ENCODE peak calls at places on chromosome 14, in nine cellular contexts. D is cardiac muscle cell, K is transverse colon, A is fibroblast of the aortic adventitia, Y is HL-60, F is IMR-90, S is body of pancreas, H is GM12878, V is pancreas. G is an unnamed sample.

GRCh38 chr14:100806386-100806785 is 19.5 kb upstream of the MEG3 start:
- DNase-seq in H (no peak), V (no peak), Y (no peak), K (no peak), A (no peak), S (no peak), F (no peak), D (no peak), G (no peak)

GRCh38 chr14:61319086-61319485 is 2.3 kb upstream of the PRKCH start:
- DNase-seq in V (no peak), K (no peak), Y (no peak), F (no peak), H (no peak), D (no peak), A (no peak), S (no peak), G (no peak)

GRCh38 chr14:47278233-47278842 is 397.1 kb downstream of the MDGA2 start:
- DNase-seq in A (no peak), H (no peak), S (peak; percentile 46), Y (peak; percentile 49), K (peak; percentile 41), F (no peak), D (peak; percentile 77), V (peak; percentile 27), G (peak; percentile 78)

GRCh38 chr14:101473795-101474562 is 87.3 kb upstream of the DIO3 start:
- DNase-seq in D (no peak), K (no peak), Y (no peak), S (peak; percentile 8), V (no peak), A (no peak), F (no peak), H (no peak), G (no peak)

GRCh38 chr14:50344831-50345563 is 32.9 kb downstream of the DMAC2L start:
- DNase-seq in H (no peak), Y (no peak), S (no peak), V (no peak), F (peak; percentile 57), K (no peak), A (no peak), D (no peak), G (no peak)

GRCh38 chr14:69716483-69717187 is 50.3 kb upstream of the SRSF5 start:
- DNase-seq in S (no peak), F (peak; percentile 92), A (peak; percentile 91), V (no peak), H (no peak), D (no peak), Y (peak; percentile 69), K (peak; percentile 28), G (no peak)

GRCh38 chr14:75063491-75064204 is at the start of gene ACYP1:
- DNase-seq in A (peak; percentile 88), D (peak; percentile 91), F (peak; percentile 84), Y (peak; percentile 87), H (peak; percentile 56), K (peak; percentile 96), S (peak; percentile 94), V (peak; percentile 88), G (peak; percentile 95)

GRCh38 chr14:106586098-106586704 is 1059.8 kb downstream of the TMEM121 start:
- DNase-seq in D (no peak), A (no peak), K (peak; percentile 58), F (no peak), V (no peak), S (peak; percentile 30), H (no peak), Y (peak; percentile 48), G (no peak)

GRCh38 chr14:87883750-87884149 is 109.2 kb downstream of the GALC start:
- DNase-seq in H (no peak), F (no peak), V (no peak), Y (no peak), K (no peak), D (no peak), S (no peak), A (no peak), G (no peak)

DNA sequence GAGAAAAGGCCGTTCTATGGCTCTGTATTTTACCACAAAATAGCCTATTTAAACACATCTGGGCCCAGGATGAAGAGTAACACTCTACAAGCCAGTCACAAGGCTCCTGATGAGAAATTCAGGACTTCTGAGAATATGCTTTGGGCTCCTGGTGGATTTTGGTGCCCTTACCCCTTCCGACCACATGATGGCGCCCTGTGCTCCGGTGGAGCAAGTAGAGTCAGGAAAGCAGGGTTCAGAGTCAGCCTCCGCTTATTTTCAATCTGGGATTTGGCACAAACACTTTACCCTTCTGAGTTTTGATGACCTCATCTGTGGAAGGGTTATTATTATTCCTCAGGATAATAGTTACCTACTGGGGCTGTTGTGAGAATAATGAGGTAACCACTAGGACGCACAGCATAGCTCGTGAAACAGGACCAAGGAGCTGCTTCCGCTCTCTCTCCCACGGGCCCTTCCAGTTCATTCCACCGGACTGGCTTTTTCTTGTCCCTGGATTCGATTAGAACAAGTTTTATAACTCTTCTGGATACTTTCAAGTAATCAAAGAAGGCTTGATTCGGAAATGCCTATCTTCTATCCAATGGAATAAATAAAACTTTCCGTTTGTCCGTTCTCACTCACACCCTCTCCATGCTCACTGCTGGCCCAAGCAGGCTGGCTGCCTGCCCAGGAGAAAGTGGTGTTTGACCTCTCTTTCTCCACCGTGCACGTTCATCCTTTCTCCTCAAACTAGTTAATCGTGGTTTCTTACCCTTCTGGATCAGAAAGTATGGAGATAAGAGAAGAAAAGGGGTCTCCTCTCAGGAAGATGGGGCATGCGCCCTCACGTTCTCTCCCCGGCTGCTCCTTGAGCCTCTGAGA is 104.6 kb downstream of the GALC start:
- DNase-seq in H (no peak), Y (peak; percentile 28), F (no peak), A (peak; percentile 19), V (no peak), S (peak; percentile 12), D (peak; percentile 19), K (peak; percentile 8), G (peak; percentile 32)
- TF ChIP-seq CTCF in H (peak; percentile 49), Y (peak; percentile 43), F (peak; percentile 26), A (peak; percentile 62), V (no peak), S (peak; percentile 16), D (peak; percentile 38), K (no peak), G (peak; percentile 36)

DNA sequence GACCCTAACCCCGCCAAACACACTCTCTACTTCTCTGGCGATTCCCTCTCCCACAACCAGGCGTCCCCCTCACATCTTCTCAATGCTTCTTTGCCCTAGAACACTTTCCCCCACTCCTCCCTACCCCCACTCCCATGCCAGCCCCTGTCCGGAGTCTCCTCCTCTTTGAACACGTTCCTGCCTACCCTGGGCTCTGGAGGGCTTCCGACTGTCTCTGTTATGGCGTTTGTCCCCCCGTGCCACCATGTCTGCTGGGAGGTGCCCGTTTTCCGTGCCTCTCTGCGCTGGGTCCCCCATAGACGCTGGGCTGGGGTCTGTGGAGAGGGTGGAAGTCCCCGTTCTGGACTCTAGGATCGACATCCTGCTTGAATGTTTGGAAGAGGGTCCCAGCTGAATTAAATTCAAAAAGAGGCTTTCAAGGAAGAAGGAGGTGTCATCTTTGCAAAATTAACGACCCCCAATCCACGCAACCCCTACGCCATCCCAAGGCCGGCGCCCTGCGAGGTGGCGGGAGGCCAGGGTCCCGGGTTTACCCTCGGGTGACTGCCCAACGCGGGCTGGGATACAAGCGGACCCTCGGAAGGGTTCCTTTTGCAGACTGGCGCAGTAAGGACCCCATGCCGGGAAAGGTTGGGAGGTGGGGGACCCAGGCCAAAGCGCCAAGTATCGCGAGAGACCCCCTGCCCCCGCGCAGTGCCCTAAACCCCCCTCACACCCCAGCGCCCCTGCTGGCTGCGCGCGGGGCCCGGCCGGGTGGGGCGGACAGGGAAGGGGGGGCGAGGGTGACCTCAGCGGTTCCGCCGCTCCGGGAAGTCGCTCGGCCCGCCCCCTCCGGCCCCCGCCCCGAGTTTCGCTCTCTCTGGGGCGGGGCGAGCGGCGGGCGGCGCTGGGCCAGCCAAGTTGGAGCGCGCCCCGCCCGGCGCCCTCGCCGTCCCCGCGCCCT is 973 bp upstream of the ZBTB42 start:
- DNase-seq in S (peak; percentile 92), Y (peak; percentile 45), V (peak; percentile 87), A (peak; percentile 63), H (no peak), D (peak; percentile 89), K (peak; percentile 92), F (peak; percentile 67), G (peak; percentile 82)
- TF ChIP-seq CTCF in S (peak; percentile 55), Y (no peak), V (peak; percentile 16), A (peak; percentile 44), H (no peak), D (peak; percentile 38), K (peak; percentile 45), F (peak; percentile 41), G (peak; percentile 14)

GRCh38 chr14:59190372-59190771 is 1.9 kb downstream of the DAAM1 start:
- DNase-seq in F (no peak), V (peak; percentile 21), K (peak; percentile 11), Y (peak; percentile 14), S (no peak), D (peak; percentile 57), H (no peak), A (no peak), G (peak; percentile 21)
- TF ChIP-seq CTCF in F (peak; percentile 18), V (no peak), K (no peak), Y (no peak), S (no peak), D (peak; percentile 24), H (peak; percentile 46), A (peak; percentile 21), G (no peak)

GRCh38 chr14:64875350-64875749 is 4.4 kb downstream of the SPTB start:
- DNase-seq in A (no peak), F (no peak), D (no peak), V (no peak), H (no peak), K (no peak), S (no peak), Y (no peak), G (no peak)

GRCh38 chr14:64885555-64885954 is 5.8 kb upstream of the SPTB start:
- DNase-seq in K (no peak), S (no peak), H (no peak), D (no peak), A (no peak), F (no peak), V (no peak), Y (no peak), G (no peak)

GRCh38 chr14:64878775-64879634 is 702 bp downstream of the SPTB start:
- DNase-seq in H (no peak), F (no peak), V (peak; percentile 15), D (peak; percentile 43), A (no peak), K (peak; percentile 12), S (peak; percentile 20), Y (no peak), G (peak; percentile 44)

GRCh38 chr14:64880382-64881121 is 845 bp upstream of the SPTB start:
- DNase-seq in K (peak; percentile 43), A (no peak), D (peak; percentile 69), V (peak; percentile 57), H (no peak), Y (peak; percentile 3), S (peak; percentile 61), F (no peak), G (peak; percentile 74)

DNA sequence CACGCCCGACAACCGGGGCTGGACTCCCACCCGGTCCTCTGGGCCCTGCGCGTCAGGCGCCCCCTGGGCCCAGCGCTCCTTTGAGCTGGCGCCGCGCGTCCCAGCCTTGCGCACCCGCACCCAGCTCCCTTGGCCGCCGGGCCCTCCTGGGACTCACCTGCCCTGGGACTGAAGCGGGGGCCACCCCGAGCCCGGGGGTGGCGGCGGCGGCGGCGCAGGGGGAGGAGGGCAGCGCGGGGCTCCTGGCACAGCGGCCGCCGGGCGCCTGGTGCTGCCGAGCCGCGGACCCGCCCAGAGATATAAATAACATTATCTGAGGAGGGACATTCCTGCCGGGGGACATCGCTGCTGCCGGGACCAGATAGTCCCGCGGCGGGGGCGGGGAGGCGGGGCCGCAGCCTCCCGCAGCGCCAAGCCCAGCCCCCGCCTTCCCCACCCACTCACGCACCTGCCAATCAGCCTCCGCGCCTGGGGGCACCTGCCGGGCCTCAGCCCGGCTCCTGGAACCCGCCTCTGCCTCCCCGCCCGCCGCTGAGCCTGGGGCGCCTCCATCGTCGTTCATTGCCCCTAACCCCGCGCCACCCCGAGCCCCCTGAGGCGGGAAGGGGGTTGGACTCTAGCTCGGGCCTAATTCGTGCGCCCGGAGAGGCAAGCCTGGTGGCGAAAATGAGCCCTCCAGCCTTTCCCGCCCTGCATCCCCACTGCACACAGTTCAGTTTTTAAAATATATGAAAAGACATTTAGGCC is at the start of gene SPTB:
- DNase-seq in V (peak; percentile 76), S (peak; percentile 54), D (peak; percentile 63), H (no peak), K (peak; percentile 58), A (no peak), F (no peak), Y (no peak), G (peak; percentile 71)
- TF ChIP-seq CTCF in V (no peak), S (peak; percentile 16), D (no peak), H (no peak), K (no peak), A (no peak), F (no peak), Y (no peak), G (no peak)

G was measured in nephron progenitor cell.